ENCODE peak calls at places on chromosomes 4 and X, in seven cellular contexts. One of them, this sample, is unnamed.

GRCh38 chr4:30912098-30912719 is 192.0 kb downstream of the PCDH7 start:
- DNase-seq in omental fat pad: no peak
- DNase-seq in mammary epithelial cell: no peak
- DNase-seq in activated CD8-positive, alpha-beta memory T cell treated with anti-CD3 and anti-CD28 coated beads for 48 hours: no peak
- DNase-seq in T-helper 1 cell: no peak
- DNase-seq in psoas muscle: no peak
- DNase-seq in left colon: no peak
- DNase-seq in this sample: no peak

GRCh38 chr4:34250562-34250961 is 1993.8 kb downstream of the ARAP2 start:
- DNase-seq in omental fat pad: no peak
- DNase-seq in T-helper 1 cell: no peak
- DNase-seq in mammary epithelial cell: peak; percentile 51
- DNase-seq in activated CD8-positive, alpha-beta memory T cell treated with anti-CD3 and anti-CD28 coated beads for 48 hours: no peak
- DNase-seq in left colon: no peak
- DNase-seq in psoas muscle: no peak
- DNase-seq in this sample: no peak

GRCh38 chr4:88771883-88772450 is 74.3 kb upstream of the NAP1L5 start:
- DNase-seq in psoas muscle: no peak
- DNase-seq in omental fat pad: no peak
- DNase-seq in mammary epithelial cell: no peak
- DNase-seq in T-helper 1 cell: no peak
- DNase-seq in left colon: no peak
- DNase-seq in activated CD8-positive, alpha-beta memory T cell treated with anti-CD3 and anti-CD28 coated beads for 48 hours: no peak
- DNase-seq in this sample: no peak

GRCh38 chr4:123291329-123291728 is 105.3 kb upstream of the SPRY1 start:
- DNase-seq in psoas muscle: no peak
- DNase-seq in T-helper 1 cell: no peak
- DNase-seq in omental fat pad: no peak
- DNase-seq in activated CD8-positive, alpha-beta memory T cell treated with anti-CD3 and anti-CD28 coated beads for 48 hours: no peak
- DNase-seq in left colon: no peak
- DNase-seq in mammary epithelial cell: no peak
- DNase-seq in this sample: no peak

GRCh38 chr4:2047781-2048581 is 11.1 kb upstream of the NAT8L start:
- DNase-seq in psoas muscle: no peak
- DNase-seq in T-helper 1 cell: no peak
- DNase-seq in left colon: no peak
- DNase-seq in omental fat pad: peak; percentile 18
- DNase-seq in activated CD8-positive, alpha-beta memory T cell treated with anti-CD3 and anti-CD28 coated beads for 48 hours: no peak
- DNase-seq in mammary epithelial cell: no peak
- DNase-seq in this sample: no peak

GRCh38 chr4:134382478-134383227 is 181.1 kb upstream of the PABPC4L start:
- DNase-seq in left colon: no peak
- DNase-seq in T-helper 1 cell: no peak
- DNase-seq in omental fat pad: no peak
- DNase-seq in activated CD8-positive, alpha-beta memory T cell treated with anti-CD3 and anti-CD28 coated beads for 48 hours: no peak
- DNase-seq in psoas muscle: no peak
- DNase-seq in mammary epithelial cell: no peak
- DNase-seq in this sample: no peak

GRCh38 chrX:14039344-14039743 is 9.7 kb upstream of the GEMIN8 start:
- DNase-seq in T-helper 1 cell: peak; percentile 8
- DNase-seq in left colon: peak; percentile 37
- DNase-seq in omental fat pad: no peak
- DNase-seq in psoas muscle: no peak
- DNase-seq in activated CD8-positive, alpha-beta memory T cell treated with anti-CD3 and anti-CD28 coated beads for 48 hours: no peak
- DNase-seq in mammary epithelial cell: peak; percentile 25
- DNase-seq in this sample: peak; percentile 59

GRCh38 chr4:81519428-81519775 is 47.7 kb upstream of the RASGEF1B start:
- DNase-seq in omental fat pad: no peak
- DNase-seq in activated CD8-positive, alpha-beta memory T cell treated with anti-CD3 and anti-CD28 coated beads for 48 hours: no peak
- DNase-seq in mammary epithelial cell: no peak
- DNase-seq in psoas muscle: no peak
- DNase-seq in left colon: no peak
- DNase-seq in T-helper 1 cell: no peak
- DNase-seq in this sample: no peak

GRCh38 chrX:154748712-154749339 is 2.1 kb downstream of the GAB3 start:
- DNase-seq in psoas muscle: no peak
- DNase-seq in T-helper 1 cell: no peak
- DNase-seq in left colon: no peak
- DNase-seq in activated CD8-positive, alpha-beta memory T cell treated with anti-CD3 and anti-CD28 coated beads for 48 hours: no peak
- DNase-seq in mammary epithelial cell: peak; percentile 45
- DNase-seq in omental fat pad: no peak
- DNase-seq in this sample: no peak

GRCh38 chr4:8761824-8762205 is 109.8 kb downstream of the HMX1 start:
- DNase-seq in omental fat pad: no peak
- DNase-seq in T-helper 1 cell: peak; percentile 0
- DNase-seq in activated CD8-positive, alpha-beta memory T cell treated with anti-CD3 and anti-CD28 coated beads for 48 hours: no peak
- DNase-seq in left colon: peak; percentile 5
- DNase-seq in psoas muscle: no peak
- DNase-seq in mammary epithelial cell: no peak
- DNase-seq in this sample: no peak

GRCh38 chrX:123846598-123847038 is 13.2 kb upstream of the XIAP start:
- DNase-seq in T-helper 1 cell: no peak
- DNase-seq in mammary epithelial cell: peak; percentile 44
- DNase-seq in psoas muscle: no peak
- DNase-seq in left colon: no peak
- DNase-seq in omental fat pad: no peak
- DNase-seq in activated CD8-positive, alpha-beta memory T cell treated with anti-CD3 and anti-CD28 coated beads for 48 hours: no peak
- DNase-seq in this sample: no peak

GRCh38 chr4:73620115-73620792 is at the start of gene RASSF6:
- DNase-seq in left colon: peak; percentile 89
- DNase-seq in omental fat pad: no peak
- DNase-seq in mammary epithelial cell: peak; percentile 91
- DNase-seq in T-helper 1 cell: no peak
- DNase-seq in psoas muscle: no peak
- DNase-seq in activated CD8-positive, alpha-beta memory T cell treated with anti-CD3 and anti-CD28 coated beads for 48 hours: no peak
- DNase-seq in this sample: peak; percentile 70

GRCh38 chr4:113209652-113210320 is 160.3 kb downstream of the ANK2 start:
- DNase-seq in mammary epithelial cell: no peak
- DNase-seq in left colon: no peak
- DNase-seq in T-helper 1 cell: no peak
- DNase-seq in activated CD8-positive, alpha-beta memory T cell treated with anti-CD3 and anti-CD28 coated beads for 48 hours: no peak
- DNase-seq in omental fat pad: no peak
- DNase-seq in psoas muscle: no peak
- DNase-seq in this sample: no peak

GRCh38 chr4:124940387-124940786 is 227.9 kb upstream of the ANKRD50 start:
- DNase-seq in T-helper 1 cell: no peak
- DNase-seq in mammary epithelial cell: peak; percentile 92
- DNase-seq in left colon: no peak
- DNase-seq in activated CD8-positive, alpha-beta memory T cell treated with anti-CD3 and anti-CD28 coated beads for 48 hours: no peak
- DNase-seq in omental fat pad: no peak
- DNase-seq in psoas muscle: no peak
- DNase-seq in this sample: no peak

GRCh38 chr4:137861682-137862081 is 329.4 kb upstream of the PCDH18 start:
- DNase-seq in mammary epithelial cell: no peak
- DNase-seq in omental fat pad: no peak
- DNase-seq in left colon: no peak
- DNase-seq in activated CD8-positive, alpha-beta memory T cell treated with anti-CD3 and anti-CD28 coated beads for 48 hours: no peak
- DNase-seq in psoas muscle: no peak
- DNase-seq in T-helper 1 cell: no peak
- DNase-seq in this sample: no peak

GRCh38 chrX:51905711-51906110 is 12.3 kb downstream of the MAGED1 start:
- DNase-seq in activated CD8-positive, alpha-beta memory T cell treated with anti-CD3 and anti-CD28 coated beads for 48 hours: no peak
- DNase-seq in left colon: no peak
- DNase-seq in psoas muscle: no peak
- DNase-seq in mammary epithelial cell: no peak
- DNase-seq in T-helper 1 cell: no peak
- DNase-seq in omental fat pad: no peak
- DNase-seq in this sample: no peak

GRCh38 chr4:101953949-101954348 is 163.4 kb downstream of the BANK1 start:
- DNase-seq in activated CD8-positive, alpha-beta memory T cell treated with anti-CD3 and anti-CD28 coated beads for 48 hours: no peak
- DNase-seq in omental fat pad: no peak
- DNase-seq in mammary epithelial cell: peak; percentile 27
- DNase-seq in left colon: no peak
- DNase-seq in psoas muscle: no peak
- DNase-seq in T-helper 1 cell: no peak
- DNase-seq in this sample: no peak

GRCh38 chrX:13652256-13653021 is 502 bp upstream of the TCEANC start:
- DNase-seq in activated CD8-positive, alpha-beta memory T cell treated with anti-CD3 and anti-CD28 coated beads for 48 hours: no peak
- DNase-seq in psoas muscle: no peak
- DNase-seq in T-helper 1 cell: no peak
- DNase-seq in omental fat pad: no peak
- DNase-seq in left colon: no peak
- DNase-seq in mammary epithelial cell: peak; percentile 85
- DNase-seq in this sample: no peak

GRCh38 chr4:17468638-17469221 is 43.2 kb downstream of the QDPR start:
- DNase-seq in T-helper 1 cell: no peak
- DNase-seq in mammary epithelial cell: no peak
- DNase-seq in activated CD8-positive, alpha-beta memory T cell treated with anti-CD3 and anti-CD28 coated beads for 48 hours: no peak
- DNase-seq in omental fat pad: no peak
- DNase-seq in psoas muscle: no peak
- DNase-seq in left colon: no peak
- DNase-seq in this sample: no peak

This sample was measured in lung.